ENCODE peak calls at places on chromosomes 12 and 14, in four cellular contexts. Q is HepG2, C is K562, U is GM12878. Y is an unnamed sample.

GRCh38 chr12:41663487-41664258 is 475.6 kb downstream of the PDZRN4 start:
- DNase-seq in Q (peak), C (no peak), U (no peak), Y (peak)

GRCh38 chr14:55249423-55249822 is 21.8 kb upstream of the FBXO34 start:
- DNase-seq in Q (no peak), C (no peak), U (no peak), Y (no peak)

GRCh38 chr14:104361101-104361591 is 218.4 kb upstream of the C14orf180 start:
- DNase-seq in Q (no peak), C (no peak), U (no peak), Y (no peak)

GRCh38 chr12:67070307-67070600 is 198.9 kb upstream of the CAND1 start:
- DNase-seq in Q (no peak), C (no peak), U (no peak), Y (no peak)

GRCh38 chr14:29536886-29537511 is 390.6 kb downstream of the PRKD1 start:
- DNase-seq in Q (peak), C (peak), U (no peak), Y (no peak)

GRCh38 chr14:74579447-74580274 is 32.4 kb downstream of the LTBP2 start:
- DNase-seq in Q (peak), C (no peak), U (no peak), Y (no peak)

GRCh38 chr14:24246765-24247212 is 4.4 kb upstream of the TINF2 start:
- DNase-seq in Q (no peak), C (no peak), U (peak), Y (no peak)

GRCh38 chr14:56120091-56120632 is 2.0 kb downstream of the PELI2 start:
- DNase-seq in Q (no peak), C (no peak), U (no peak), Y (peak)

GRCh38 chr14:95253039-95253620 is 66.6 kb downstream of the CLMN start:
- DNase-seq in Q (no peak), C (no peak), U (no peak), Y (no peak)

GRCh38 chr14:105605501-105606304 is 79.3 kb downstream of the TMEM121 start:
- DNase-seq in Q (no peak), C (no peak), U (no peak), Y (no peak)

GRCh38 chr14:33229269-33229924 is 290.7 kb downstream of the NPAS3 start:
- DNase-seq in Q (no peak), C (no peak), U (no peak), Y (no peak)

GRCh38 chr12:52903855-52904508 is 894 bp downstream of the KRT8 start:
- DNase-seq in Q (peak), C (peak), U (peak), Y (peak)

GRCh38 chr14:51095854-51096823 is 1.2 kb upstream of the TRIM9 start:
- DNase-seq in Q (no peak), C (no peak), U (no peak), Y (peak)

GRCh38 chr14:51093371-51094281 is 1.3 kb downstream of the TRIM9 start:
- DNase-seq in Q (no peak), C (no peak), U (no peak), Y (peak)

GRCh38 chr14:51092965-51093364 is 1.9 kb downstream of the TRIM9 start:
- DNase-seq in Q (no peak), C (no peak), U (no peak), Y (no peak)

GRCh38 chr14:51094901-51095853 is at the start of gene TRIM9:
- DNase-seq in Q (peak), C (no peak), U (peak), Y (peak)

DNA sequence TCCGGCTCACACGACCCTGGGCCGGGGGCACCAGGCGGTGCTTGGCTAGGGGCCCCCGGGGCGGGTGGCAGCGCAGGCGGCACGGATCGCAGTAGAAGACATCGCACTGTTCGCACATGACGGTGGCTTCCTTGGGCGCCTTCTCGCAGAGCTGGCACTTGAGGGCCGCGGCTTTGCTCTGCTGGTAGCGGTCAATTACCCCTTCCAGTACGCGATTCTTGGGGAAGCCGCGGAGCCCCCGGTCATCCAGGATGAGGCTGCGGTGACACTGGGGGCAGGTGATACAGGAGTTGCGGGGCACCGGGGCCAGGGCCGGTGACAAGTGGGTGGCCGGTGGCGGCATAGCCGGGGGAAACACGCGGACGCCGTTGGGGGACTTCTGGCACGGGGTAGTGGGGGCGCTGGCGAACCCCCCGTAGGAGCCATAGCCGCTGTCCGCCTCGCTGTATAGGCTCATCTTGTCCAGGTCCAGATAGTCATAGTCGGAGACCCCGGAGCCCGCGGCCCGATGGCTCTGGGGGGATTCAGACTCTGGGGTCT is 553 bp downstream of the TRIM9 start:
- DNase-seq in Q (no peak), C (no peak), U (no peak), Y (peak)
- TF ChIP-seq FOXK2 in Q (no peak), C (no peak), U (no peak), Y (no peak)

GRCh38 chr12:65533177-65533883 is 254.8 kb downstream of the MSRB3 start:
- DNase-seq in Q (no peak), C (no peak), U (no peak), Y (no peak)
- TF ChIP-seq FOXM1 in Q (no peak), C (no peak), U (no peak), Y (no peak)

GRCh38 chr14:68964300-68965093 is 14.6 kb downstream of the ACTN1 start:
- DNase-seq in Q (no peak), C (no peak), U (no peak), Y (no peak)

GRCh38 chr14:68961781-68962584 is 17.1 kb downstream of the ACTN1 start:
- DNase-seq in Q (no peak), C (no peak), U (no peak), Y (peak)

GRCh38 chr14:68960123-68960522 is 19.0 kb downstream of the ACTN1 start:
- DNase-seq in Q (no peak), C (no peak), U (no peak), Y (no peak)

GRCh38 chr14:68961361-68961760 is 17.7 kb downstream of the ACTN1 start:
- DNase-seq in Q (no peak), C (no peak), U (no peak), Y (no peak)

GRCh38 chr14:68962681-68963080 is 16.4 kb downstream of the ACTN1 start:
- DNase-seq in Q (no peak), C (no peak), U (no peak), Y (no peak)
- TF ChIP-seq FOXK2 in Q (no peak), C (no peak), U (no peak), Y (no peak)

GRCh38 chr12:2543801-2544200 is 251.0 kb upstream of the FKBP4 start:
- DNase-seq in Q (no peak), C (no peak), U (peak), Y (no peak)
- TF ChIP-seq FOXM1 in Q (no peak), C (no peak), U (no peak), Y (no peak)

GRCh38 chr12:110141389-110141788 is 17.2 kb downstream of the IFT81 start:
- DNase-seq in Q (no peak), C (no peak), U (no peak), Y (no peak)
- TF ChIP-seq FOXK2 in Q (no peak), C (no peak), U (no peak), Y (no peak)

GRCh38 chr14:61671086-61671485 is 24.2 kb upstream of the HIF1A start:
- DNase-seq in Q (no peak), C (no peak), U (no peak), Y (no peak)
- TF ChIP-seq FOXM1 in Q (no peak), C (no peak), U (peak), Y (no peak)

Y was measured in HEK293T.